ENCODE peak calls at places on chromosomes 13 and 19, in five cellular contexts. W is esophagus squamous epithelium, S is adrenal gland, T is uterus, C is spleen. O is an unnamed sample.

GRCh38 chr13:52744842-52745241 is 5.2 kb upstream of the CNMD start:
- DNase-seq in S (no peak), T (no peak), W (no peak), C (no peak), O (no peak)

GRCh38 chr13:80436571-80437169 is 95.7 kb upstream of the SPRY2 start:
- DNase-seq in C (no peak), S (peak), T (peak), W (no peak), O (peak)

GRCh38 chr13:80740076-80740475 is 399.1 kb upstream of the SPRY2 start:
- DNase-seq in T (no peak), S (no peak), C (no peak), W (no peak), O (no peak)

GRCh38 chr19:56637976-56638555 is 4.9 kb upstream of the SMIM17 start:
- DNase-seq in W (no peak), T (peak), C (no peak), S (peak), O (no peak)

GRCh38 chr13:91154553-91154952 is 192.9 kb upstream of the MIR17HG start:
- DNase-seq in C (no peak), S (no peak), T (no peak), W (no peak), O (no peak)

GRCh38 chr13:84430441-84430840 is 548.2 kb upstream of the SLITRK1 start:
- DNase-seq in C (no peak), T (no peak), W (no peak), S (no peak), O (no peak)

GRCh38 chr13:110044521-110045200 is 258.3 kb upstream of the IRS2 start:
- DNase-seq in W (no peak), S (no peak), T (no peak), C (no peak), O (no peak)

GRCh38 chr19:21115430-21115829 is 26.4 kb upstream of the ZNF431 start:
- DNase-seq in W (no peak), C (no peak), T (no peak), S (no peak), O (no peak)

GRCh38 chr13:32883501-32883900 is 132.7 kb upstream of the KL start:
- DNase-seq in W (no peak), S (peak), T (no peak), C (no peak), O (no peak)

GRCh38 chr19:55189424-55189823 is 9.3 kb upstream of the SYT5 start:
- DNase-seq in C (no peak), S (no peak), W (no peak), T (peak), O (peak)

GRCh38 chr19:31144471-31144870 is 204.8 kb downstream of the TSHZ3 start:
- DNase-seq in T (no peak), S (no peak), C (no peak), W (no peak), O (no peak)

GRCh38 chr13:74889321-74889720 is 592.6 kb downstream of the TBC1D4 start:
- DNase-seq in C (no peak), W (no peak), S (no peak), T (no peak), O (no peak)

GRCh38 chr13:108961542-108962125 is 332.2 kb downstream of the MYO16 start:
- DNase-seq in S (no peak), W (no peak), T (no peak), C (no peak), O (no peak)

GRCh38 chr13:111577429-111577828 is 257.0 kb downstream of the TEX29 start:
- DNase-seq in T (no peak), S (no peak), C (peak), W (no peak), O (no peak)

GRCh38 chr13:80873589-80873988 is 532.7 kb upstream of the SPRY2 start:
- DNase-seq in W (no peak), C (no peak), T (no peak), S (no peak), O (no peak)

GRCh38 chr13:99310382-99311031 is 3.3 kb upstream of the GPR183 start:
- DNase-seq in W (no peak), C (no peak), T (no peak), S (no peak), O (no peak)

GRCh38 chr13:48741377-48741776 is 87.6 kb downstream of the CYSLTR2 start:
- DNase-seq in C (no peak), S (no peak), W (no peak), T (no peak), O (no peak)

GRCh38 chr13:19863323-19864017 is at the start of gene ZMYM5:
- DNase-seq in T (peak), C (peak), W (peak), S (peak), O (peak)
- TF ChIP-seq POLR2A in T (peak), C (peak), W (no peak), S (peak), O (peak)

GRCh38 chr13:102589291-102589822 is 7.4 kb upstream of the TPP2 start:
- DNase-seq in W (no peak), T (no peak), C (no peak), S (no peak), O (no peak)
- TF ChIP-seq POLR2A in W (no peak), T (no peak), C (no peak), S (no peak), O (no peak)

DNA sequence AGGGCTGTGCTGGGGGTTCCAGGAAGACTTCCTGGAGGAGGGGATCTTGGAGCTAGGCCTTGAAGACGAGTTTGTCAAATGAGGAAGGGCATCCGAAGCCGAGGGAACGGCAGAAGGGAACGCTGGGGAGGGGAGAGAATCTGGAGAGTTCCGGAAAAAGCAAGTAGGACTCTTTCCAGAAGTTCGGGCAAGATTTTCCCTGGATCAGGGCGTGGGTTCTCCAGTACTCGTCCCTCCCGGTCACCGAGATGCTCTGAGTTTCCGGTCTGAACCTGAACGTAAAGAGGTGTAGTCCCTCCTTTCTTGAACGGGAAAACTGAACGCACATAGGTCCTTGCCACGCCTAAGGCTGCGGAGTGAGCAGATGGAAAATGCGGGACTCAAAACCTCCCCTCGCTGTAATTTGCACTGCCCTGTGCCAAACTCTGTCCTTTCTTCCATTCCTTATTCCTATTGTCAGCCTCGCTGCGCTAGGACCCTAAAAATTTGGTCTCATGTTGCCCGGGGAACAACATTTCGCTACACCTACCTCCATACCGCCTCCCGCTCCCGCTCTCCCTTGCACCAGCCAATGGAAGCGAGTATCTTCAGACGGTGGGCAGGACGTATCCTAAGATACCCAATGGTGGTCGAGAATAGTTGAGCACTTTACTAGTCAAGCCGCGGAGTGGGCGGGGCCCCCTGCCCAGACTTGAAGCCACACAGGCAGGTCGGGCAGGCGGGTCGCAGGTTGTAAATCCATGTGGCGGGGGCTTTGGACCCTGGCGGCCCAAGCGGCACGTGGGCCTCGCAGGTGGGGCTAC is at the start of gene GTPBP3:
- DNase-seq in T (peak), W (peak), S (peak), C (peak), O (peak)
- TF ChIP-seq POLR2A in T (peak), W (no peak), S (no peak), C (no peak), O (no peak)

DNA sequence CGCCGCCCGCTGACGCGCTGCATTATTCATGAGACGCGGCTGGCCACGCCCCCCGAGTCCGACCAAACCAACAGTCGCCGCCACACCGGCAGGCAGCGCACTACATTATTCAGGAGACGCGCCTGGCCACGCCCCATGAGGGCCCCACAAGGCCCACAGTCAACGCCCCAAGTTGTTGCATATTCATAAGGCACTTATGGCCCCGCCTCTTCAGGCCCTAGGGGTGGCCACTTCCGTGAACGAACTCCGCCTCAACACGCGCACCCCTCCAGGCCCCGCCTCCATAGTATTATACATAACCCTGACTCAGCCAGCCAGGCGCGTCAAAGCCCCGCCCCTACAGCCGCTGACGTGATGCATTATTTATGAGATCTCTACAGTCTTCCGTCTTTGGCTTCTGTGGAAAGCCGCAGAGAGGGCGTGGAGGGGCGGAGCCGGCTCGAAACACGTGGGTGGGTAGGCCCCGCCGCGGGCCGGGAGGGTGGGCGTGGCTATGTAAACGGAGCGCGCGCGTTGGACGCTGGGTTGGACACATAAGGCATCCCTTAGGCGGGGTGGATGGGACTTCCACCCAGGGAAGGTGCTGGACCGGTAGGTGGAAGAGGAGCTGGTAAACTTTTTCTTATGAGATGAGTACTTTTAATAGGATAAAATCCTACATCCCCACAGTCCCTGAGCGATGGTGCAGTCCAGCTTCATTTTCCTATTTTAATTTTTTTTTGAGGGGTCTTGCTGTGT is 423 bp upstream of the ELL start:
- DNase-seq in S (peak), W (peak), T (peak), C (peak), O (peak)
- TF ChIP-seq POLR2A in S (no peak), W (no peak), T (peak), C (peak), O (no peak)

GRCh38 chr19:48738557-48739399 is 1.6 kb downstream of the RASIP1 start:
- DNase-seq in S (peak), C (peak), T (peak), W (no peak), O (peak)
- TF ChIP-seq POLR2A in S (no peak), C (peak), T (peak), W (no peak), O (peak)

DNA sequence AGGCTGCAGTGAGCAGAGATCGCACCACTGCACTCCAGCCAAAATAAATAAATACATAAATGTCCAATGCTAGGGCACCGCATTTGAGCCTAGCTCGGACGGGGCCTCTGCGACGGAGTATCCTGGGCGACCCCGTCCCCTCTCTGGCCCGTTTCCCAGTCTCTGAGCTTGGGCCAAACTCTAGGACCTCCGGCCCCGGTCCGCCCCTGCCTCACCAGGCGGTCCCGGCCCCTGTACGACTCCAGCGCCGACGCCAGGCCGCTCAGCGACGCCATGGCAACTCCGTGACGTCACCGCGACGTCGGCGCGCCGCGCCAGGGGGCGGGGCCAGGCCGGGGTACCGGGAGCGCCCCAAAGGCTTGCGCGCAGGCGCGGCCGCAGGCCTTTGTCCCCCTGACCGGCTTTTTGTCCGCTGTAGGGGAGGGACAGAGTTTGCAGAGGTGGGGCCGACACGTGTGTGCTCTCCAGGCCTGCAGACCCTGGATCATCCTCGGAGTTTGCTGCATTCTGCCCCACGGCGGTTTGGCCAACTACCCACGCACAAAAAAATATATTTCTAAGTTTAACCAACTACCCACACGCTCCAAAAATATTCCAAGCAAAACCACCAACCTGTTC is at the start of gene PEX11G:
- DNase-seq in W (peak), S (peak), C (peak), T (peak), O (peak)
- TF ChIP-seq POLR2A in W (no peak), S (peak), C (peak), T (peak), O (peak)

DNA sequence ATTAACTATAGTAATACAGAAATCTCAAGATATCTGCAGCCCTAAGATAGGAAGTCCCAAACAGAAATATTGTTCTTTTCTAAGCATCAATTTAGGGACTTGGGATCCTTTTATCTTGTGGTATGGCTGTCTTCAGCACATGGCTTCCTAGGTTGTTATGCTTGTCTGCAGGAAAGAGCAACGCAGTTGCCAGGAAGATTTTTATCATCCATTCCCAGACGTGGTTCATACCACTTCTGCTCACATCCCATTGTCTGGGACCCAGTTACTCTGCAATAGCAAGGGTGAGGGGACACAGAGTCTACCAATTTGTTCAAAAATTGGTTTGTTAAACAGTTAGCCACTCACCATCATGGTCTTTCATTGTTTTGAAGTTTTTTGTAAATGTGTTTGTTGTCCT is 85.6 kb upstream of the RXFP2 start:
- DNase-seq in S (no peak), T (no peak), W (no peak), C (no peak), O (no peak)
- TF ChIP-seq POLR2A in S (no peak), T (no peak), W (no peak), C (no peak), O (no peak)

GRCh38 chr19:46296722-46297431 is at the start of gene HIF3A:
- DNase-seq in T (peak), S (peak), W (no peak), C (peak), O (no peak)
- TF ChIP-seq POLR2A in T (no peak), S (no peak), W (no peak), C (no peak), O (no peak)

GRCh38 chr19:2249880-2250764 is 999 bp downstream of the AMH start:
- DNase-seq in C (no peak), T (no peak), S (no peak), W (no peak), O (peak)

GRCh38 chr19:2247433-2248101 is 1.6 kb upstream of the AMH start:
- DNase-seq in W (no peak), C (no peak), S (no peak), T (no peak), O (no peak)

GRCh38 chr19:2248136-2249009 is 750 bp upstream of the AMH start:
- DNase-seq in T (no peak), S (no peak), W (no peak), C (no peak), O (no peak)

GRCh38 chr19:2250765-2251576 is 1.8 kb downstream of the AMH start:
- DNase-seq in W (no peak), T (no peak), C (no peak), S (no peak), O (no peak)

DNA sequence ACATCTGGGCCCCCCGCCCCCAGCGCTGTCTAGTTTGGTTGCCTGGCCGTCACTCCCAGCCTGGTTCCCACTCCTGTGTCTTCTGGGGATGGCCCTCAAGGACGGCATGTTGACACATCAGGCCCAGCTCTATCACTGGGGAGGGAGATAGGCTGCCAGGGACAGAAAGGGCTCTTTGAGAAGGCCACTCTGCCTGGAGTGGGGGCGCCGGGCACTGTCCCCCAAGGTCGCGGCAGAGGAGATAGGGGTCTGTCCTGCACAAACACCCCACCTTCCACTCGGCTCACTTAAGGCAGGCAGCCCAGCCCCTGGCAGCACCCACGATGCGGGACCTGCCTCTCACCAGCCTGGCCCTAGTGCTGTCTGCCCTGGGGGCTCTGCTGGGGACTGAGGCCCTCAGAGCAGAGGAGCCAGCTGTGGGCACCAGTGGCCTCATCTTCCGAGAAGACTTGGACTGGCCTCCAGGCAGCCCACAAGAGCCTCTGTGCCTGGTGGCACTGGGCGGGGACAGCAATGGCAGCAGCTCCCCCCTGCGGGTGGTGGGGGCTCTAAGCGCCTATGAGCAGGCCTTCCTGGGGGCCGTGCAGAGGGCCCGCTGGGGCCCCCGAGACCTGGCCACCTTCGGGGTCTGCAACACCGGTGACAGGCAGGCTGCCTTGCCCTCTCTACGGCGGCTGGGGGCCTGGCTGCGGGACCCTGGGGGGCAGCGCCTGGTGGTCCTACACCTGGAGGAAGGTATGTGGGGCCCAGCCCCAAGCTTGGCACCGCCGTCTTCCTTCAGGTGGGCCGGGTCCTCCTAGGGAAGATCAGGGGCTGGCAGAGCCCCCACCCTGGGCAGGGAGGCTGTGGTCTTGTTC is at the start of gene AMH:
- DNase-seq in W (no peak), C (no peak), T (no peak), S (peak), O (peak)
- TF ChIP-seq POLR2A in W (no peak), C (no peak), T (no peak), S (no peak), O (no peak)

GRCh38 chr13:113456116-113456702 is 2.9 kb upstream of the ADPRHL1 start:
- DNase-seq in C (no peak), S (no peak), T (no peak), W (no peak), O (no peak)
- TF ChIP-seq POLR2A in C (no peak), S (no peak), T (no peak), W (no peak), O (no peak)

O was measured in gastrocnemius medialis.